ENCODE peak calls at places on chromosomes 4 and X, in four cellular contexts. T, F, A and V are unnamed samples.

GRCh38 chrX:34629572-34629971 is 27.5 kb downstream of the TMEM47 start:
- DNase-seq in A (no peak), T (no peak), F (no peak), V (no peak)

GRCh38 chrX:83416273-83416672 is 91.8 kb upstream of the POU3F4 start:
- DNase-seq in T (no peak), F (no peak), A (no peak), V (no peak)

GRCh38 chrX:54452920-54453319 is 12.7 kb downstream of the TSR2 start:
- DNase-seq in T (no peak), A (peak; percentile 8), F (no peak), V (no peak)

GRCh38 chr4:6332042-6332668 is 62.5 kb downstream of the WFS1 start:
- DNase-seq in T (no peak), F (no peak), A (peak; percentile 15), V (no peak)

GRCh38 chr4:130349745-130350144 is 1253.8 kb downstream of the C4orf33 start:
- DNase-seq in F (no peak), T (no peak), A (no peak), V (no peak)

GRCh38 chr4:76212851-76213414 is 691 bp downstream of the SCARB2 start:
- DNase-seq in T (no peak), F (peak; percentile 23), A (peak; percentile 61), V (peak; percentile 31)

GRCh38 chr4:78747328-78747946 is 28.7 kb upstream of the BMP2K start:
- DNase-seq in A (peak; percentile 92), F (no peak), T (no peak), V (no peak)

GRCh38 chrX:35098419-35098818 is 155.8 kb downstream of the FAM47B start:
- DNase-seq in F (no peak), A (no peak), T (no peak), V (no peak)

GRCh38 chr4:169689681-169690080 is 68.1 kb downstream of the HPF1 start:
- DNase-seq in F (no peak), A (no peak), T (no peak), V (no peak)

GRCh38 chr4:6298852-6299251 is 29.2 kb downstream of the WFS1 start:
- DNase-seq in A (no peak), T (no peak), F (no peak), V (no peak)

GRCh38 chr4:159256037-159256436 is 153.2 kb downstream of the RAPGEF2 start:
- DNase-seq in A (no peak), F (no peak), T (no peak), V (no peak)

GRCh38 chrX:111041018-111041462 is 55.0 kb upstream of the PAK3 start:
- DNase-seq in A (peak; percentile 90), T (no peak), F (no peak), V (peak; percentile 6)

GRCh38 chr4:174713821-174714220 is 115.2 kb downstream of the GLRA3 start:
- DNase-seq in T (no peak), A (no peak), F (no peak), V (no peak)

DNA sequence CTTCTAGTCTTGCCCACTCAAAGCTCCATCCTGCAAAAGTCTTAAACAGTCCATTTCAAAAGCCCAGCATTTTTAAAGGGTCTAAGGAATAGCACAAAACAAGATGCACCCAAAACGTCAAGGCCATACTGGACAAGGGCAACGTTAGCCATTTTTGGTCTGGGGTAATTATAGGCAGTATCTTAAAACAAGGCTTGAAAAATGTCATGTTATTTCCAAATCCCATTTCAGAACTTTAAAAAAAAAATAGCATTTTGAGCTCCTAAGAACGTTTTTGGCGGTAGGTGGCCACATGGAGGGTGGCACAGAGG is 584 bp upstream of the TMEM165 start:
- DNase-seq in A (no peak), F (no peak), T (no peak), V (no peak)
- TF ChIP-seq CTCF in A (no peak), F (no peak), T (no peak), V (peak; percentile 43)

GRCh38 chrX:68827256-68827655 is 1.6 kb upstream of the EFNB1 start:
- DNase-seq in T (no peak), A (no peak), F (no peak), V (no peak)
- H3K27me3 ChIP-seq in T (no peaks in the 10 kb centered on the region), A (peaks cover 17% of the 10 kb centered on the region), F (no peaks in the 10 kb centered on the region), V (no peaks in the 10 kb centered on the region)

DNA sequence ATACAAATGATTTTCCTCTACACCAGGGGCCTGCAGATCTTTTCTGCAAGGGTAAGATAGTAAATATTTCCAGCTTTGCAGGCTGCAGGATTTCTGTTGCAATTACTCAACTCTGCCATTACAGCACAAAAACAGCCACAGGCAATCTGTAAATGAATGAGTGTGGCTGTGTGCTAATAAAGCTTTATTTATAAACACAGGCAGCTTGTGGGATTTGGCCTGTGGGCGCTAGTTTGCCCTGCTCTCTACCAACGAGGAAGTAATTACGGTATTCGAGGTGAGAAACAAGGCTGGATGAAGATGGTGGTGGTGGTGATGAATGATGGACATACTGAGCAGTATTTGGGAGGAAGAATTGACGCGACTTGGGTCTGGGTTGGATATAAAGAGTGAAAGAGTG is 30.7 kb downstream of the ADGRG2 start:
- DNase-seq in A (no peak), F (no peak), T (no peak), V (no peak)
- H3K9me3 ChIP-seq in A (no peaks in the 10 kb centered on the region), F (peaks cover 6% of the 10 kb centered on the region), T (no peaks in the 10 kb centered on the region), V (no peaks in the 10 kb centered on the region)

DNA sequence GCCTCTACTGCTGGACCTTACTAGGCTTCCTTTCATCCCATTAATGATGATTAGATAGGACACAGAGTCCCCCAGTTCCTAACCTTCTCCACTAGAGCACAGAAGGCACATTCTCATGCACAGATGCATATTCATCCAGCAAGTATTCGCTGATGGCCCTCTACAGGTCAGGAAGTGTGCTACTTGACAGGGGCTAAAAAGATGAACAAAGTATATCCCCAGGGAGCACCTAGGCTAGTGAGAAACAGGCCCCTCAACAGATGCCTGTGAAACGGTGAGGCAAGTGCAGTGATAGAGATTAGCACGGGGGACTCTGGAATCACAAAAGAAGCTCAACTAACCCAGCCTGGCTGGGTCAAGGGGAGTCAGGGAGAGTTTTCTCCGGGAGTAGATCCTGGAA is 95.8 kb downstream of the MGST2 start:
- DNase-seq in T (no peak), A (peak; percentile 23), F (no peak), V (no peak)
- TF ChIP-seq CTCF in T (no peak), A (peak; percentile 30), F (no peak), V (no peak)

GRCh38 chrX:40415675-40416074 is 165.1 kb upstream of the ATP6AP2 start:
- DNase-seq in F (no peak), A (no peak), T (no peak), V (no peak)
- H3K27me3 ChIP-seq in F (no peaks in the 10 kb centered on the region), A (peaks cover 26% of the 10 kb centered on the region), T (no peaks in the 10 kb centered on the region), V (no peaks in the 10 kb centered on the region)

DNA sequence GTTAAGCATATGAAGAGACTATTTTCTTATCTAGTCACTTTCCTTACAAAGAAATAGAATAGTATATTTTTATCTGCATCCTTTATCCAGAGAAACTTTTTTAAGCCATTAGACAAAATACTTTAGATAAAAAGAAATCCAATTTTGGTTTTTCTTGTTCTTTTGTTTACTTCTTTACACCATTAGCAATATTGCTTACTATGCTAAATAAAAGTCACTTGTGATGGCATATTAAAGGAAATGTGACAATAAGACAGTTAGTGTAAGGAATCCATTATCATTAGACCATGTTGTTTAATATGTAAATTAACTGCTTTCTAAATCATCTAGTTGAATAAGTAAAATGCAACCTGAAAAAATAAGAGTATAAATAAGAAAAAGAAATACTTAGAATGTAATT is 2582.7 kb downstream of the ARAP2 start:
- DNase-seq in F (no peak), T (no peak), A (no peak), V (no peak)
- H3K9me3 ChIP-seq in F (no peaks in the 10 kb centered on the region), T (no peaks in the 10 kb centered on the region), A (no peaks in the 10 kb centered on the region), V (no peaks in the 10 kb centered on the region)

GRCh38 chrX:23884427-23885024 is 23.2 kb downstream of the APOO start:
- DNase-seq in T (no peak), A (peak; percentile 50), F (no peak), V (no peak)

GRCh38 chrX:23883737-23884354 is 23.9 kb downstream of the APOO start:
- DNase-seq in T (no peak), F (no peak), A (peak; percentile 85), V (no peak)

GRCh38 chrX:23887448-23887847 is 20.3 kb downstream of the APOO start:
- DNase-seq in F (no peak), A (no peak), T (no peak), V (no peak)

GRCh38 chrX:23887918-23888317 is 19.8 kb downstream of the APOO start:
- DNase-seq in A (no peak), F (no peak), T (no peak), V (no peak)

GRCh38 chrX:23885803-23886202 is 21.9 kb downstream of the APOO start:
- DNase-seq in F (no peak), T (no peak), A (no peak), V (no peak)
- TF ChIP-seq CTCF in F (no peak), T (no peak), A (no peak), V (no peak)

DNA sequence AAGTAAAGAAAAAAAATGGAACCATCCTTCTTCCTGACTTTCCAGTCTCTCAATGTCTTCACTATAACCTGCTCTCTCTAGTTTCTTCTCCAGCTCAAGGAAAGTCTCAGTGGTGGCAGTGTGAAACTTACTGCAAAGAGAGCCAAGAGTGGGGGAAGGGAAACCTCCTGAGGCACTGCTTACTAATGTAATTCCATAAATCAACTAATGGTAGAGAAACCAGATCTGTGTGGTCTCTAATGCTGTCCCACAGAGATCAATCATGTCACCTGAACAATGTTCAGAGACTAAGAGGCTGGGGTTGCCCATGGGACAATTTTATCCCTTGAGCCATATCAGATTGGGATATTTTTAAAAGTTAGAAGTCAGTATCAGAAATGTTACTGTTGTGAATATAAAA is 7.6 kb downstream of the CXXC4 start:
- DNase-seq in A (no peak), F (no peak), T (no peak), V (no peak)
- H3K27me3 ChIP-seq in A (peaks cover 8% of the 10 kb centered on the region), F (no peaks in the 10 kb centered on the region), T (no peaks in the 10 kb centered on the region), V (peaks cover 42% of the 10 kb centered on the region)